ENCODE peak calls at places on chromosomes 16 and 17, in five cellular contexts. One of them, this sample, is unnamed.
A peak's percentile ranks its signal among the peaks of the same experiment; 100 is the strongest.

GRCh38 chr17:75516619-75517276 is 420 bp downstream of the TSEN54 start:
- DNase-seq in adipocyte: peak; percentile 62
- DNase-seq in transverse colon: peak; percentile 41
- DNase-seq in astrocyte: no peak
- DNase-seq in left ventricle myocardium inferior: no peak
- DNase-seq in this sample: peak; percentile 21

GRCh38 chr17:50866261-50866949 is at the start of gene TOB1:
- DNase-seq in astrocyte: peak; percentile 92
- DNase-seq in left ventricle myocardium inferior: peak; percentile 99
- DNase-seq in transverse colon: peak; percentile 99
- DNase-seq in adipocyte: peak; percentile 99
- DNase-seq in this sample: peak; percentile 98

GRCh38 chr16:70470927-70471341 is 16.5 kb downstream of the FCSK start:
- DNase-seq in astrocyte: no peak
- DNase-seq in transverse colon: peak; percentile 26
- DNase-seq in adipocyte: peak; percentile 20
- DNase-seq in left ventricle myocardium inferior: peak; percentile 29
- DNase-seq in this sample: peak; percentile 60

GRCh38 chr17:29148257-29148789 is 31.9 kb downstream of the MYO18A start:
- DNase-seq in adipocyte: no peak
- DNase-seq in transverse colon: no peak
- DNase-seq in left ventricle myocardium inferior: no peak
- DNase-seq in astrocyte: no peak
- DNase-seq in this sample: peak; percentile 84

GRCh38 chr17:81821147-81821546 is 11.9 kb downstream of the MCRIP1 start:
- DNase-seq in astrocyte: no peak
- DNase-seq in transverse colon: no peak
- DNase-seq in adipocyte: no peak
- DNase-seq in left ventricle myocardium inferior: no peak
- DNase-seq in this sample: no peak

GRCh38 chr17:67520916-67521772 is 144.1 kb downstream of the PITPNC1 start:
- DNase-seq in left ventricle myocardium inferior: no peak
- DNase-seq in transverse colon: no peak
- DNase-seq in astrocyte: no peak
- DNase-seq in adipocyte: peak; percentile 71
- DNase-seq in this sample: peak; percentile 58

GRCh38 chr17:42067371-42068180 is 17.2 kb upstream of the C17orf113 start:
- DNase-seq in left ventricle myocardium inferior: peak; percentile 50
- DNase-seq in transverse colon: peak; percentile 77
- DNase-seq in adipocyte: peak; percentile 76
- DNase-seq in astrocyte: no peak
- DNase-seq in this sample: peak; percentile 54

GRCh38 chr17:55561973-55562495 is 50.8 kb upstream of the SMIM36 start:
- DNase-seq in left ventricle myocardium inferior: no peak
- DNase-seq in transverse colon: no peak
- DNase-seq in astrocyte: no peak
- DNase-seq in adipocyte: no peak
- DNase-seq in this sample: no peak

GRCh38 chr16:89653656-89654295 is 3.7 kb downstream of the CHMP1A start:
- DNase-seq in astrocyte: no peak
- DNase-seq in transverse colon: no peak
- DNase-seq in left ventricle myocardium inferior: no peak
- DNase-seq in adipocyte: no peak
- DNase-seq in this sample: no peak

GRCh38 chr17:79933863-79934652 is 94.8 kb upstream of the CBX4 start:
- DNase-seq in transverse colon: peak; percentile 73
- DNase-seq in adipocyte: peak; percentile 14
- DNase-seq in left ventricle myocardium inferior: no peak
- DNase-seq in astrocyte: no peak
- DNase-seq in this sample: peak; percentile 32

GRCh38 chr17:39926588-39927100 is 757 bp downstream of the ORMDL3 start:
- DNase-seq in astrocyte: no peak
- DNase-seq in transverse colon: peak; percentile 60
- DNase-seq in left ventricle myocardium inferior: peak; percentile 33
- DNase-seq in adipocyte: peak; percentile 61
- DNase-seq in this sample: peak; percentile 69

GRCh38 chr17:82787081-82787848 is 35.4 kb downstream of the TBCD start:
- DNase-seq in transverse colon: peak; percentile 34
- DNase-seq in adipocyte: peak; percentile 85
- DNase-seq in left ventricle myocardium inferior: no peak
- DNase-seq in astrocyte: peak; percentile 79
- DNase-seq in this sample: no peak

GRCh38 chr16:27486344-27486743 is 63.4 kb downstream of the GTF3C1 start:
- DNase-seq in adipocyte: no peak
- DNase-seq in astrocyte: no peak
- DNase-seq in transverse colon: no peak
- DNase-seq in left ventricle myocardium inferior: no peak
- DNase-seq in this sample: no peak

GRCh38 chr17:74042241-74042640 is 161.2 kb upstream of the RPL38 start:
- DNase-seq in adipocyte: no peak
- DNase-seq in left ventricle myocardium inferior: no peak
- DNase-seq in transverse colon: no peak
- DNase-seq in astrocyte: no peak
- DNase-seq in this sample: no peak

GRCh38 chr17:1454541-1454940 is 1.5 kb downstream of the CRK start:
- DNase-seq in adipocyte: no peak
- DNase-seq in transverse colon: no peak
- DNase-seq in astrocyte: no peak
- DNase-seq in left ventricle myocardium inferior: no peak
- DNase-seq in this sample: no peak

GRCh38 chr17:71360301-71360700 is 760.5 kb upstream of the SOX9 start:
- DNase-seq in transverse colon: no peak
- DNase-seq in left ventricle myocardium inferior: no peak
- DNase-seq in adipocyte: no peak
- DNase-seq in astrocyte: peak; percentile 54
- DNase-seq in this sample: no peak

GRCh38 chr16:89749637-89750036 is 28.3 kb downstream of the ZNF276 start:
- DNase-seq in adipocyte: no peak
- DNase-seq in left ventricle myocardium inferior: peak; percentile 45
- DNase-seq in astrocyte: no peak
- DNase-seq in transverse colon: peak; percentile 61
- DNase-seq in this sample: no peak

GRCh38 chr17:15513859-15514446 is 46.5 kb upstream of the CDRT4 start:
- DNase-seq in astrocyte: peak; percentile 78
- DNase-seq in adipocyte: no peak
- DNase-seq in transverse colon: no peak
- DNase-seq in left ventricle myocardium inferior: no peak
- DNase-seq in this sample: no peak

DNA sequence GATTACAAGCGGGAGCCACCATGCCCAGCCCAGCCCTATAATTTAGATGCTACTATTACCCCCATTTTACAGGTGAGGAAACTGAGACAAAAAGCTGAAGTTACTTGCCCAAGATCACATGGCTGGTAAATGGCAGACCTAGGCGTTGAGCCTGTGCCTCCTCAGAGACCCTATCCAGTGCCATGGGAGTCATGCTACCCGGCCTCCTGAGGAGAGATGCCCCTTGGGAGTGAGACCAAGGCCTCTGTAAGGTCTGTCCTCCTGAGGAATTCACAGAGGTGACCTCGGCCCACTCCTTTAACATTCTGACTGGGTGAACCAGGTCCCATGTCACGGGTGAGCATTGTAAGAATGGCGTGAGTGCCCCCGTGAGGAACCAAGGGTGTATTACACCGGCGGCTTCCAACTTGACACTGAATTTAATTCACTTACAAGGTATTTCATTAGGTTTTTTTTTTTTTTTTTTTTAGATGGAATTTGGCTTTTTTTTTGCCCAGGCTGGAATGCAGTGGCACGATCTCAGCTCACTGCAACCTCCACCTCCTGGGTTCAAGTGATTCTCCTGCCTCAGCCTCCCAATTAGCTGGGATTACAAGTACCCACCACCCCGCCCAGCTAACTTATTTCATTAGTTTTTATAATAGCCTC is 95.7 kb downstream of the ABCC6 start:
- DNase-seq in adipocyte: peak; percentile 84
- DNase-seq in astrocyte: peak; percentile 38
- DNase-seq in left ventricle myocardium inferior: peak; percentile 53
- DNase-seq in transverse colon: peak; percentile 66
- DNase-seq in this sample: peak; percentile 83
- H3K36me3 ChIP-seq in adipocyte: peaks cover 71% of the 10 kb centered on the region
- H3K36me3 ChIP-seq in astrocyte: peaks cover 24% of the 10 kb centered on the region
- H3K36me3 ChIP-seq in left ventricle myocardium inferior: peaks cover 86% of the 10 kb centered on the region
- H3K36me3 ChIP-seq in transverse colon: no peaks in the 10 kb centered on the region
- H3K36me3 ChIP-seq in this sample: peaks cover 47% of the 10 kb centered on the region

DNA sequence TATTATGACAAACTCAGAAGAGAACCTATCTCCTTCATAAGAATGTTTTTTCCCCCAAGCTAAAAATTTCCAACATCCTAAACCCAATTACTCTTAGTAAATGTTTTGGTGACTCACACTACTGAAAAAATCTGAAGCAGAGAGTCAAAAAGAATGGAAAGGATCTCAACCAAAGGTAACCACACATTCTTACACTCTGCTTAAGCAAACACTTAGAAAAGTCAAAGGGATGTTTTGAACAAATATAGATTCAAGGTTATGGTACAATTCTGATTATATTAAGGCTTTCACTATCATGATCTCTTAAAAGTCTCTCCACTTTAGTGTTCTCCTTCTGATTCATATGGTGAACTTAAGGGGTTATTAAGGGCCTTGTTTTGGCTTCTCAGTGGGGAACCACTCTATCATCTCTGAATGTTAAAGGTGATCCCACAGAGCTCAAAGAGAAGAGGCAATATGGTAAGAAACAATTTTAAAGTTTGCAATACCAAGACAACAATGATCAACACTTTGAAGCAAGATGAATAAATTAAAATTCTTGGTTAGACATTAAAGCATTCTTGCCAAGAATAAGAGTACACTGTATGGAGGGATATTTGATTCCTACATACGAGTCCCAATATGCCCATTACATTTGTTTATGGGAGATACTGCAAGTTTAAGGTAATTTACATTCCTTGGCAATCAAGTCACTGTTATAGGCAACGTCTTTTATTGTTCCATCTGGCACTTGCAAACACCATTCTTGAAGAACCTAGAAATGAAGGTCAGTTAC is 69.2 kb downstream of the CDC27 start:
- DNase-seq in astrocyte: peak; percentile 85
- DNase-seq in left ventricle myocardium inferior: no peak
- DNase-seq in adipocyte: peak; percentile 61
- DNase-seq in transverse colon: no peak
- DNase-seq in this sample: no peak
- H3K36me3 ChIP-seq in astrocyte: peaks cover 22% of the 10 kb centered on the region
- H3K36me3 ChIP-seq in left ventricle myocardium inferior: peaks cover 56% of the 10 kb centered on the region
- H3K36me3 ChIP-seq in adipocyte: peaks cover 58% of the 10 kb centered on the region
- H3K36me3 ChIP-seq in transverse colon: peaks cover 31% of the 10 kb centered on the region
- H3K36me3 ChIP-seq in this sample: peaks cover 19% of the 10 kb centered on the region

GRCh38 chr16:84654238-84654637 is 5.9 kb downstream of the KLHL36 start:
- DNase-seq in transverse colon: no peak
- DNase-seq in adipocyte: no peak
- DNase-seq in left ventricle myocardium inferior: no peak
- DNase-seq in astrocyte: no peak
- DNase-seq in this sample: no peak
- H3K36me3 ChIP-seq in transverse colon: peaks cover 30% of the 10 kb centered on the region
- H3K36me3 ChIP-seq in adipocyte: peaks cover 53% of the 10 kb centered on the region
- H3K36me3 ChIP-seq in left ventricle myocardium inferior: peaks cover 82% of the 10 kb centered on the region
- H3K36me3 ChIP-seq in astrocyte: peaks cover 12% of the 10 kb centered on the region
- H3K36me3 ChIP-seq in this sample: peaks cover 31% of the 10 kb centered on the region

DNA sequence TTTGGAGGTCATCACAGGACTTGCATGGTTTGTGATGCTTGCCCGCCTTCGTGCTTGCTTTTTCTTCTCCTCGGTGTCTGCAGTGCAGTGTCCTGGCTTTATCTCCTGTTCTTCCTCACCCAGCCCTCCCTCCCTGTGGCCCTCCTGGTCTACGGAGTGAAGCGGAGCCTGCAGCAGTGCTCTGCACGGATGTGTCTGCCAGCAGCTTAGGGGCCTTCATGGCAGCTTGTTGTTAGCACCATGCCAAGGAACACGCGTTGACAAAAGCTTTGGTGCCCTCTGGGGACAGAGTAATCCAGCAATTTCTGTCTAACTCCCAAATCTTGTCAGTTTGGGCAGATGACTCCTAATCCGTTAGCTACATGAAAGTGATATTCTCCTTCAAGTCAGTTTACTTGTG is 9.9 kb downstream of the DHODH start:
- DNase-seq in astrocyte: no peak
- DNase-seq in transverse colon: no peak
- DNase-seq in adipocyte: no peak
- DNase-seq in left ventricle myocardium inferior: no peak
- DNase-seq in this sample: no peak
- H3K36me3 ChIP-seq in astrocyte: no peaks in the 10 kb centered on the region
- H3K36me3 ChIP-seq in transverse colon: no peaks in the 10 kb centered on the region
- H3K36me3 ChIP-seq in adipocyte: peaks cover 4% of the 10 kb centered on the region
- H3K36me3 ChIP-seq in left ventricle myocardium inferior: peaks cover 35% of the 10 kb centered on the region
- H3K36me3 ChIP-seq in this sample: peaks cover 11% of the 10 kb centered on the region

GRCh38 chr17:20981046-20981920 is 61.5 kb downstream of the USP22 start:
- DNase-seq in transverse colon: no peak
- DNase-seq in adipocyte: no peak
- DNase-seq in left ventricle myocardium inferior: no peak
- DNase-seq in astrocyte: no peak
- DNase-seq in this sample: no peak
- H3K36me3 ChIP-seq in transverse colon: no peaks in the 10 kb centered on the region
- H3K36me3 ChIP-seq in adipocyte: no peaks in the 10 kb centered on the region
- H3K36me3 ChIP-seq in left ventricle myocardium inferior: no peaks in the 10 kb centered on the region
- H3K36me3 ChIP-seq in astrocyte: no peaks in the 10 kb centered on the region
- H3K36me3 ChIP-seq in this sample: no peaks in the 10 kb centered on the region

GRCh38 chr16:74677868-74678267 is 11.2 kb upstream of the RFWD3 start:
- DNase-seq in astrocyte: no peak
- DNase-seq in transverse colon: no peak
- DNase-seq in left ventricle myocardium inferior: no peak
- DNase-seq in adipocyte: no peak
- DNase-seq in this sample: no peak
- H3K36me3 ChIP-seq in astrocyte: no peaks in the 10 kb centered on the region
- H3K36me3 ChIP-seq in transverse colon: peaks cover 38% of the 10 kb centered on the region
- H3K36me3 ChIP-seq in left ventricle myocardium inferior: peaks cover 27% of the 10 kb centered on the region
- H3K36me3 ChIP-seq in adipocyte: peaks cover 30% of the 10 kb centered on the region
- H3K36me3 ChIP-seq in this sample: no peaks in the 10 kb centered on the region